ENCODE peak calls at places on chromosomes 11 and 22, in five cellular contexts. One of them, this sample, is unnamed.

GRCh38 chr11:1656061-1656441 is 26.5 kb downstream of the KRTAP5-5 start:
- DNase-seq in A673: no peak
- DNase-seq in glutamatergic neuron: no peak
- DNase-seq in MM.1S: no peak
- DNase-seq in kidney tubule cell: no peak
- DNase-seq in this sample: no peak

GRCh38 chr11:121082670-121083069 is 18.4 kb upstream of the TECTA start:
- DNase-seq in A673: peak
- DNase-seq in glutamatergic neuron: no peak
- DNase-seq in MM.1S: no peak
- DNase-seq in kidney tubule cell: no peak
- DNase-seq in this sample: no peak

GRCh38 chr22:30080805-30081204 is 541 bp downstream of the HORMAD2 start:
- DNase-seq in A673: no peak
- DNase-seq in glutamatergic neuron: no peak
- DNase-seq in MM.1S: no peak
- DNase-seq in kidney tubule cell: no peak
- DNase-seq in this sample: no peak

GRCh38 chr11:119982517-119983239 is 155.2 kb downstream of the TRIM29 start:
- DNase-seq in A673: no peak
- DNase-seq in glutamatergic neuron: no peak
- DNase-seq in MM.1S: no peak
- DNase-seq in kidney tubule cell: no peak
- DNase-seq in this sample: no peak

GRCh38 chr11:45178890-45179663 is 32.6 kb downstream of the PRDM11 start:
- DNase-seq in A673: no peak
- DNase-seq in glutamatergic neuron: no peak
- DNase-seq in MM.1S: no peak
- DNase-seq in kidney tubule cell: peak
- DNase-seq in this sample: no peak

GRCh38 chr11:127677813-127678212 is 677.2 kb upstream of the KIRREL3 start:
- DNase-seq in A673: no peak
- DNase-seq in glutamatergic neuron: no peak
- DNase-seq in MM.1S: no peak
- DNase-seq in kidney tubule cell: no peak
- DNase-seq in this sample: no peak

GRCh38 chr22:30947163-30947820 is 21.3 kb downstream of the MORC2 start:
- DNase-seq in A673: peak
- DNase-seq in glutamatergic neuron: peak
- DNase-seq in MM.1S: no peak
- DNase-seq in kidney tubule cell: no peak
- DNase-seq in this sample: no peak

GRCh38 chr11:63619967-63620366 is 5.7 kb upstream of the PLAAT3 start:
- DNase-seq in A673: no peak
- DNase-seq in glutamatergic neuron: no peak
- DNase-seq in MM.1S: no peak
- DNase-seq in kidney tubule cell: no peak
- DNase-seq in this sample: no peak

GRCh38 chr22:22855617-22856308 is 31.9 kb upstream of the IGLL5 start:
- DNase-seq in A673: peak
- DNase-seq in glutamatergic neuron: peak
- DNase-seq in MM.1S: peak
- DNase-seq in kidney tubule cell: peak
- DNase-seq in this sample: no peak

GRCh38 chr11:72411623-72412532 is 22.5 kb downstream of the CLPB start:
- DNase-seq in A673: no peak
- DNase-seq in glutamatergic neuron: peak
- DNase-seq in MM.1S: no peak
- DNase-seq in kidney tubule cell: peak
- DNase-seq in this sample: no peak

GRCh38 chr22:38756631-38757463 is 1.0 kb upstream of the SUN2 start:
- DNase-seq in A673: no peak
- DNase-seq in glutamatergic neuron: no peak
- DNase-seq in MM.1S: no peak
- DNase-seq in kidney tubule cell: no peak
- DNase-seq in this sample: no peak

GRCh38 chr11:22677153-22677890 is 10.9 kb downstream of the GAS2 start:
- DNase-seq in A673: no peak
- DNase-seq in glutamatergic neuron: no peak
- DNase-seq in MM.1S: peak
- DNase-seq in kidney tubule cell: no peak
- DNase-seq in this sample: no peak

GRCh38 chr22:46537946-46538815 is 761 bp upstream of the CELSR1 start:
- DNase-seq in A673: peak
- DNase-seq in glutamatergic neuron: peak
- DNase-seq in MM.1S: no peak
- DNase-seq in kidney tubule cell: peak
- DNase-seq in this sample: peak

GRCh38 chr11:74257934-74258553 is 53.4 kb downstream of the P4HA3 start:
- DNase-seq in A673: no peak
- DNase-seq in glutamatergic neuron: no peak
- DNase-seq in MM.1S: no peak
- DNase-seq in kidney tubule cell: peak
- DNase-seq in this sample: no peak

GRCh38 chr11:11082651-11083050 is 224.8 kb upstream of the ZBED5 start:
- DNase-seq in A673: no peak
- DNase-seq in glutamatergic neuron: no peak
- DNase-seq in MM.1S: no peak
- DNase-seq in kidney tubule cell: peak
- DNase-seq in this sample: no peak

GRCh38 chr22:47051435-47052175 is 289.2 kb downstream of the TBC1D22A start:
- DNase-seq in A673: no peak
- DNase-seq in glutamatergic neuron: no peak
- DNase-seq in MM.1S: no peak
- DNase-seq in kidney tubule cell: no peak
- DNase-seq in this sample: no peak

GRCh38 chr22:40183029-40183581 is 5.4 kb downstream of the TNRC6B start:
- DNase-seq in A673: peak
- DNase-seq in glutamatergic neuron: no peak
- DNase-seq in MM.1S: no peak
- DNase-seq in kidney tubule cell: peak
- DNase-seq in this sample: no peak

GRCh38 chr11:122020902-122021301 is 95.1 kb downstream of the BLID start:
- DNase-seq in A673: peak
- DNase-seq in glutamatergic neuron: peak
- DNase-seq in MM.1S: no peak
- DNase-seq in kidney tubule cell: peak
- DNase-seq in this sample: no peak

GRCh38 chr11:31412946-31413345 is 43.3 kb downstream of the DNAJC24 start:
- DNase-seq in A673: peak
- DNase-seq in glutamatergic neuron: no peak
- DNase-seq in MM.1S: no peak
- DNase-seq in kidney tubule cell: peak
- DNase-seq in this sample: no peak

GRCh38 chr22:42869888-42870480 is 12.9 kb upstream of the ARFGAP3 start:
- DNase-seq in A673: no peak
- DNase-seq in glutamatergic neuron: no peak
- DNase-seq in MM.1S: no peak
- DNase-seq in kidney tubule cell: no peak
- DNase-seq in this sample: no peak

GRCh38 chr22:25395468-25395867 is 169.0 kb upstream of the GRK3 start:
- DNase-seq in A673: no peak
- DNase-seq in glutamatergic neuron: no peak
- DNase-seq in MM.1S: no peak
- DNase-seq in kidney tubule cell: no peak
- DNase-seq in this sample: no peak

GRCh38 chr11:76620471-76620870 is 50.1 kb downstream of the LRRC32 start:
- DNase-seq in A673: no peak
- DNase-seq in glutamatergic neuron: no peak
- DNase-seq in MM.1S: no peak
- DNase-seq in kidney tubule cell: peak
- DNase-seq in this sample: no peak

GRCh38 chr22:38450234-38450797 is 4.7 kb downstream of the KCNJ4 start:
- DNase-seq in A673: no peak
- DNase-seq in glutamatergic neuron: no peak
- DNase-seq in MM.1S: no peak
- DNase-seq in kidney tubule cell: no peak
- DNase-seq in this sample: no peak